ENCODE peak calls at places on chromosomes 16 and 17, in six cellular contexts. E is H9; L is CD4-positive, alpha-beta T cell; B is tibial artery; O is IMR-90; G is brain microvascular endothelial cell. K is an unnamed sample.

GRCh38 chr17:41301916-41302901 is at the start of gene KRTAP29-1:
- DNase-seq in O (no peak), E (no peak), B (no peak), L (no peak), G (no peak), K (no peak)

GRCh38 chr17:81400154-81400938 is 5.1 kb downstream of the BAHCC1 start:
- DNase-seq in G (no peak), E (peak), L (no peak), O (peak), B (no peak), K (peak)

GRCh38 chr16:89565506-89566372 is 5.3 kb downstream of the RPL13 start:
- DNase-seq in G (peak), O (peak), E (peak), B (no peak), L (no peak), K (peak)

GRCh38 chr17:5683241-5683640 is 98.9 kb upstream of the NLRP1 start:
- DNase-seq in G (no peak), B (no peak), E (no peak), O (no peak), L (no peak), K (no peak)

GRCh38 chr17:40177275-40177874 is at the start of gene RAPGEFL1:
- DNase-seq in L (peak), G (peak), B (peak), E (peak), O (peak), K (peak)

GRCh38 chr16:53619247-53619646 is 84.4 kb downstream of the RPGRIP1L start:
- DNase-seq in B (no peak), G (no peak), L (no peak), E (no peak), O (no peak), K (no peak)

GRCh38 chr17:39981207-39982068 is 831 bp downstream of the PSMD3 start:
- DNase-seq in O (no peak), E (no peak), B (no peak), L (no peak), G (no peak), K (no peak)

GRCh38 chr17:30236297-30236624 is 764 bp upstream of the SLC6A4 start:
- DNase-seq in G (no peak), B (no peak), L (no peak), E (no peak), O (no peak), K (no peak)

GRCh38 chr16:61813339-61813738 is 222.9 kb downstream of the CDH8 start:
- DNase-seq in L (no peak), E (peak), O (no peak), G (no peak), B (no peak), K (no peak)

GRCh38 chr16:813204-813915 is 12.8 kb upstream of the GNG13 start:
- DNase-seq in G (peak), L (peak), E (peak), B (no peak), O (peak), K (peak)

GRCh38 chr17:7499161-7499560 is 15.0 kb downstream of the POLR2A start:
- DNase-seq in G (no peak), B (peak), E (no peak), L (no peak), O (no peak), K (no peak)

GRCh38 chr17:34760931-34761500 is 181.6 kb downstream of the TMEM132E start:
- DNase-seq in E (peak), G (no peak), L (no peak), O (no peak), B (no peak), K (no peak)

GRCh38 chr17:75814900-75815373 is 29.3 kb downstream of the UNC13D start:
- DNase-seq in L (no peak), O (peak), G (peak), B (no peak), E (no peak), K (peak)

DNA sequence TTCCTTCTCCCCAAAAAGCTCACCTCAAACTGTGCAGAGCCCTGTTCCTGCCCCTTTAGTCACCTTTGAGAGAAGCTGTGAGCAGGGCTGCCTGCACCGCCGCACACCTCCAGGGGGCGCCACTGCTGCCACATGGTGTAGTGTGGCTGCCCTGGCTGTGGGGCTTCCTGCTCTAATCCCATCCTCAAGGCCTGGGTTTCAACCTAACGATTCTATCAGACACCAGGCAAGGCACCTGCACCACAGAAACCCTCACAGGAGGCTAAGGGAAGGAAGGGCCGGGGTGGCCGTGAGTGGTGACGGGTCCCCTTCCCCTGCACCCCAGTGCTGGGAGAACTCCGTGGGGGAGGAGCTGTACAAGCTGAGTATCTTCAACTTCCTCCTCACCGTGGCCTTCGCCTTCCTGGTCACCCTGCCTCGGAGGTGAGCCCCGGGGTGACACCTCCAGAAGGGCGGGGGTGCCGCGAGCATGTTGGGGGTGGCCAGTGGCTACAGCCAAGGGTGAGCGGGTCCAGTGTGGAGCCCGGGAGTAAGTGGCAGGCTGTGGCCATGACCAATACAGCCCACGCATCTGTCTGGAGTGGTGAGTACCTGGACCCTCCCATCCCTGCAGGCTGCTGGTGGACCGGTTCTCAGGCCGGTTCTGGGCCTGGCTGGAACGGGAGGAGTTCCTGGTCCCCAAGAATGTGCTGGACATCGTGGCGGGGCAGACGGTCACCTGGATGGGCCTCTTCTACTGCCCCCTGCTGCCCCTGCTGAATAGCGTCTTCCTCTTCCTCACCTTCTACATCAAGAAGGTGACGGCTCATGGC is 7.0 kb downstream of the TMC8 start:
- DNase-seq in B (no peak), G (no peak), O (no peak), L (no peak), E (peak), K (peak)
- TF ChIP-seq CTCF in B (no peak), G (peak), O (peak), L (peak), E (peak), K (peak)

DNA sequence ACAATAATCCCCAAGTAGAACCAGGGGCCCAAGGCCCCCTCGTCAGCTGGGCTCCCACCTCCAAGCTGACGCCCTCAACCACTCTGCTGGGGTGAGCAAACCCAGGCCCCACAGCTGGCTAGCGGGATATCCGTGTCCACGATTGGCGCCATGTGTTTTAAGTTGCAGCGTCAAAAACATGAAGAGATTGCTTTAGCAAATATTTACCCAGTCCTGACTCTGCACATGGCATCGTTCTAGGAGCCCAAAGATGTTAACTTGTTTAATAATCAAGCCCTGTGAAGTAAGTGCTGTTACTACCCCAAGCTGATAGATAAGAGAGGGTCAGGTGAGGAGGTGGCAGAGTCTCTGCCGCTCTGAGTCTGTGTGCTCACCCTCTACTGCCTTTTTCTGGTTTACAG is 344 bp upstream of the SEPTIN12 start:
- DNase-seq in E (no peak), O (no peak), G (no peak), B (no peak), L (no peak), K (peak)
- H3K27ac ChIP-seq in E (no peak), O (no peak), G (no peak), B (no peak), L (no peak), K (no peak)

DNA sequence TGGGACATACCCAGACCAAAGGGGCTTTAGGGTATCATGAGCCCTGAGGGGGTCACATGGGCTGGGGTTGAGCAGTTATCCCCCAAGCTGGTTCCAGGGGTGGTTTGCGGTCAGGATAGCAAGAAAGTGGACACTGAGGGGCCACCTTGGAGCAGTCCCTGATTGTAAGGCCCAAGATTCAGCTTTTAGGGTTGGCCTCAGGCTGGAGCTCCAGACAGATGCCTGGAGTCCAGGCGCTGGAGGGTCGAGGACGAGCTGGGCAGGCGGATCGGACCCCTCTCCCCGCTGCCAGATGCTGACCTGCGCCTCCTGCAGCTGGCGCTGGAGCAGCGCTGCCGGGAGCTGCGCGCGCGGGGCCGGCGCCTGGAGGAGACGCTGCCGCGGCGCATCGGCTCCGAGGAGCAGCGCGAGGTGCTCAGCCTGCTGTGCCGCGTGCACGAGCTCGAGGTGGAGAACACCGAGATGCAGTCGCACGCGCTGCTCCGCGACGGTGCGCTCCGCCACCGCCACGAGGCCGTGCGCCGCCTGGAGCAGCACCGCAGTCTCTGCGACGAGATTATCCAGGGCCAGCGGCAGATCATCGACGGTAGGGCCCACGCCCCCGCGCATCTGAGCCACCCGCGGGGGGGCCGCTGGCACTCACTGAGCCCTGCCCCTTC is 10.0 kb downstream of the BTBD17 start:
- DNase-seq in O (no peak), L (no peak), E (peak), B (no peak), G (no peak), K (peak)
- TF ChIP-seq CTCF in O (no peak), L (no peak), E (peak), B (no peak), G (no peak), K (no peak)

DNA sequence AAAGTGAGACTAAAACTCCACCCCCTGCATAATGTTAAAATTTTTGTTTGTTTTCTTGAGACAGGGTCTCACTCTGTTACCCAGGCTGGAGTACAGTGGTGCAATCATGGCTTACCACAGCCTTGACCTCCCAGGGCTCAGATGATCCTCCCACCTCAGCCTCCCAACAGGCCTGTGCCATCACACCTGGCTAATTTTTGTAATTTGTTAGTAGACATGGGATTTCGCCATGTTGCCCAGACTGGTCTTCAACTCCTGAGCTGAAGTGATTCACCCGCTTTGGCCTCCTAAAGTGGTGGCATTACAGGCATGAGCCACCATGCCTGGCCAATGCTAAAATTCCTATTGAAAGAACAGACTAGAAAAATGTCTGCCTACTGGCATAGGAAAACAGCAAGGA is 103.8 kb downstream of the TRIM37 start:
- DNase-seq in G (no peak), E (no peak), L (no peak), O (peak), B (no peak), K (no peak)
- H3K27ac ChIP-seq in G (peak), E (no peak), L (no peak), O (no peak), B (peak), K (no peak)

GRCh38 chr17:68291836-68292688 is 767 bp downstream of the ARSG start:
- DNase-seq in L (peak), G (peak), O (peak), B (peak), E (peak), K (peak)
- TF ChIP-seq CTCF in L (no peak), G (peak), O (peak), B (no peak), E (peak), K (peak)

GRCh38 chr16:67459066-67459857 is 21.7 kb downstream of the ATP6V0D1 start:
- DNase-seq in L (no peak), E (no peak), G (no peak), B (no peak), O (no peak), K (peak)
- H3K27ac ChIP-seq in L (no peak), E (no peak), G (no peak), B (peak), O (no peak), K (peak)

GRCh38 chr16:10373556-10373955 is 12.3 kb upstream of the ATF7IP2 start:
- DNase-seq in L (no peak), E (no peak), B (no peak), G (no peak), O (no peak), K (no peak)

GRCh38 chr16:10367616-10368188 is 18.2 kb upstream of the ATF7IP2 start:
- DNase-seq in L (no peak), B (no peak), O (no peak), G (no peak), E (no peak), K (no peak)

GRCh38 chr16:10370096-10370726 is 15.7 kb upstream of the ATF7IP2 start:
- DNase-seq in E (no peak), L (no peak), O (no peak), B (no peak), G (no peak), K (no peak)

GRCh38 chr16:10371592-10371991 is 14.3 kb upstream of the ATF7IP2 start:
- DNase-seq in G (no peak), L (no peak), B (no peak), O (no peak), E (no peak), K (no peak)

GRCh38 chr16:10368984-10369551 is 16.8 kb upstream of the ATF7IP2 start:
- DNase-seq in G (no peak), O (no peak), B (no peak), E (peak), L (no peak), K (no peak)
- TF ChIP-seq CTCF in G (peak), O (no peak), B (no peak), E (peak), L (no peak), K (peak)

GRCh38 chr16:85553436-85554113 is 59.5 kb upstream of the GSE1 start:
- DNase-seq in L (no peak), E (peak), G (no peak), B (peak), O (peak), K (peak)

GRCh38 chr16:85554114-85554790 is 58.9 kb upstream of the GSE1 start:
- DNase-seq in O (peak), E (no peak), L (no peak), G (peak), B (peak), K (peak)

GRCh38 chr16:85551319-85551978 is 61.7 kb upstream of the GSE1 start:
- DNase-seq in O (no peak), B (no peak), L (no peak), G (no peak), E (no peak), K (peak)

GRCh38 chr16:85554791-85555548 is 58.2 kb upstream of the GSE1 start:
- DNase-seq in G (peak), E (no peak), L (no peak), B (peak), O (peak), K (peak)

GRCh38 chr16:85552980-85553435 is 60.1 kb upstream of the GSE1 start:
- DNase-seq in B (no peak), G (no peak), L (no peak), O (no peak), E (no peak), K (no peak)
- H3K27ac ChIP-seq in B (peak), G (no peak), L (no peak), O (peak), E (no peak), K (no peak)

DNA sequence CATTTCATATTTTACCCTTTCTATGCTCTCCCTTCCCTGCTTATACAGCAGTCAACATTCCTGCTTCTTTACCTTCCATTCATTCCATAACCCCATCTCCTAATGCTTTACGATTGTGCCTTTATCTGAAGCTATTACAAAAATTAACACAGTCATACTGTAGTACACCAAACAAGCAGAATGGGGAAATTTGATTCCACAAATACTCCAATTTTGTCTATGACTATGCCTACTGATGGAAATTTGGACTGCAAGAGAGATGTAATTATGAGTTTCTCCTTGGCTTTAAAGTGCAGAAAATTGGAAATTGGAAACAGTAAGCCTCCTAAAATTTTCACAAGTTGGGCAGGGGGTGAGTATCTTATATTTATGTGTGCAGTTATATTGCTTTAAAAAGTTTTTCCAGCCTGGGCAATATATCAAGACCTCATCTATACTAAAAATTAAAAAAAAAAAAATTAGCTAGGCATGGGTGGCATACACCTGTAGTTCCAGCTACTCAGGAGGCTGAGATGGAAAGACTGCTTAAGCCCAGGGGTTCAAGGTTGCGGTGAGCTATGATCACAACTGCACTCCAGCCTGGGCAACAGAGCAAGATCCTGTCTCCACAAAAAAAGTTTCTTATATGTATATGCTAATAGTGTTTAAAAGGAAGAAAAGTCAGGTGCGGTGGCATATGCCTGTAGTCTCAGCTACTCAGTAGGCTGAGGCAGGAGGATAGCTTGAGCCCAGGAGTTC is 3.0 kb downstream of the APPBP2 start:
- DNase-seq in B (no peak), E (no peak), O (no peak), L (no peak), G (no peak), K (peak)
- TF ChIP-seq CTCF in B (no peak), E (no peak), O (no peak), L (no peak), G (no peak), K (no peak)